ENCODE peak calls at places on chromosome 20, in eight cellular contexts. One of them, this sample, is unnamed.

GRCh38 chr20:41619360-41620115 is 1.4 kb upstream of the CHD6 start:
- DNase-seq in NCI-H2081: peak
- DNase-seq in NCI-H1105: peak
- DNase-seq in kidney: no peak
- DNase-seq in GF-D8: no peak
- DNase-seq in occipital lobe: no peak
- DNase-seq in RPMI7951: no peak
- DNase-seq in activated CD4-positive, alpha-beta T cell treated with anti-CD3 and anti-CD28 coated beads for 24 hours: no peak
- DNase-seq in this sample: no peak

GRCh38 chr20:62300319-62300718 is 2.5 kb upstream of the ADRM1 start:
- DNase-seq in activated CD4-positive, alpha-beta T cell treated with anti-CD3 and anti-CD28 coated beads for 24 hours: no peak
- DNase-seq in NCI-H2081: no peak
- DNase-seq in NCI-H1105: no peak
- DNase-seq in kidney: peak
- DNase-seq in occipital lobe: no peak
- DNase-seq in GF-D8: no peak
- DNase-seq in RPMI7951: no peak
- DNase-seq in this sample: no peak

GRCh38 chr20:62721511-62722197 is 13.0 kb downstream of the NTSR1 start:
- DNase-seq in NCI-H1105: no peak
- DNase-seq in activated CD4-positive, alpha-beta T cell treated with anti-CD3 and anti-CD28 coated beads for 24 hours: no peak
- DNase-seq in occipital lobe: no peak
- DNase-seq in NCI-H2081: no peak
- DNase-seq in kidney: no peak
- DNase-seq in RPMI7951: peak
- DNase-seq in GF-D8: no peak
- DNase-seq in this sample: no peak

GRCh38 chr20:4973330-4974097 is 27.8 kb downstream of the SLC23A2 start:
- DNase-seq in kidney: peak
- DNase-seq in RPMI7951: peak
- DNase-seq in activated CD4-positive, alpha-beta T cell treated with anti-CD3 and anti-CD28 coated beads for 24 hours: peak
- DNase-seq in occipital lobe: no peak
- DNase-seq in GF-D8: peak
- DNase-seq in NCI-H1105: no peak
- DNase-seq in NCI-H2081: no peak
- DNase-seq in this sample: no peak

GRCh38 chr20:47453167-47453782 is 48.4 kb upstream of the NCOA3 start:
- DNase-seq in NCI-H1105: no peak
- DNase-seq in NCI-H2081: no peak
- DNase-seq in RPMI7951: peak
- DNase-seq in occipital lobe: no peak
- DNase-seq in activated CD4-positive, alpha-beta T cell treated with anti-CD3 and anti-CD28 coated beads for 24 hours: no peak
- DNase-seq in GF-D8: no peak
- DNase-seq in kidney: peak
- DNase-seq in this sample: no peak

GRCh38 chr20:10502098-10502526 is 67.0 kb downstream of the SLX4IP start:
- DNase-seq in kidney: no peak
- DNase-seq in RPMI7951: peak
- DNase-seq in GF-D8: peak
- DNase-seq in NCI-H1105: no peak
- DNase-seq in occipital lobe: no peak
- DNase-seq in activated CD4-positive, alpha-beta T cell treated with anti-CD3 and anti-CD28 coated beads for 24 hours: no peak
- DNase-seq in NCI-H2081: no peak
- DNase-seq in this sample: no peak

GRCh38 chr20:53238121-53238660 is 266.0 kb downstream of the TSHZ2 start:
- DNase-seq in RPMI7951: no peak
- DNase-seq in GF-D8: no peak
- DNase-seq in NCI-H1105: no peak
- DNase-seq in NCI-H2081: no peak
- DNase-seq in kidney: no peak
- DNase-seq in activated CD4-positive, alpha-beta T cell treated with anti-CD3 and anti-CD28 coated beads for 24 hours: no peak
- DNase-seq in occipital lobe: no peak
- DNase-seq in this sample: no peak

GRCh38 chr20:45771182-45771759 is 20.4 kb downstream of the WFDC3 start:
- DNase-seq in NCI-H1105: peak
- DNase-seq in kidney: peak
- DNase-seq in occipital lobe: peak
- DNase-seq in GF-D8: peak
- DNase-seq in NCI-H2081: peak
- DNase-seq in activated CD4-positive, alpha-beta T cell treated with anti-CD3 and anti-CD28 coated beads for 24 hours: peak
- DNase-seq in RPMI7951: peak
- DNase-seq in this sample: peak

GRCh38 chr20:18284805-18285533 is 3.4 kb upstream of the ZNF133 start:
- DNase-seq in occipital lobe: no peak
- DNase-seq in activated CD4-positive, alpha-beta T cell treated with anti-CD3 and anti-CD28 coated beads for 24 hours: no peak
- DNase-seq in kidney: no peak
- DNase-seq in NCI-H1105: no peak
- DNase-seq in NCI-H2081: no peak
- DNase-seq in GF-D8: no peak
- DNase-seq in RPMI7951: no peak
- DNase-seq in this sample: no peak